ENCODE peak calls at places on chromosome 4, in five cellular contexts. X is AG09319, I is pancreas, J is HEK293T, K is DMS153. C is an unnamed sample.

GRCh38 chr4:151358266-151358665 is 32.9 kb upstream of the SH3D19 start:
- DNase-seq in X (no peak), I (no peak), J (no peak), K (no peak), C (no peak)

GRCh38 chr4:1381181-1381621 is 25.0 kb downstream of the NKX1-1 start:
- DNase-seq in X (no peak), I (no peak), J (no peak), K (no peak), C (peak)

GRCh38 chr4:113278324-113278934 is 229.0 kb downstream of the ANK2 start:
- DNase-seq in X (no peak), I (peak), J (peak), K (peak), C (no peak)

GRCh38 chr4:114036426-114036825 is 57.0 kb upstream of the ARSJ start:
- DNase-seq in X (no peak), I (no peak), J (no peak), K (no peak), C (no peak)

GRCh38 chr4:75831856-75832405 is 70.3 kb downstream of the PPEF2 start:
- DNase-seq in X (no peak), I (no peak), J (no peak), K (peak), C (no peak)

GRCh38 chr4:147233-147632 is 22.9 kb downstream of the ZNF718 start:
- DNase-seq in X (no peak), I (no peak), J (no peak), K (no peak), C (no peak)

GRCh38 chr4:150867148-150867547 is 147.9 kb downstream of the LRBA start:
- DNase-seq in X (peak), I (peak), J (peak), K (peak), C (no peak)

GRCh38 chr4:2942532-2943363 is 20.5 kb downstream of the NOP14 start:
- DNase-seq in X (no peak), I (peak), J (no peak), K (no peak), C (peak)

C was measured in RWPE2.